ENCODE peak calls at places on chromosome 9, in eight cellular contexts. Q is gastrocnemius medialis; N is cardiac muscle cell; J is heart left ventricle; P is AG04450; F is aorta; H is CD4-positive, CD25-positive, alpha-beta regulatory T cell; Z is WERI-Rb-1. K is an unnamed sample. For H3K9me3, the result is how much of the 10 kb centered on the place peaks cover.

GRCh38 chr9:136577941-136578619 is 32.2 kb upstream of the NOTCH1 start:
- DNase-seq in F (no peak), Z (no peak), H (no peak), P (no peak), Q (no peak), N (no peak), J (no peak), K (no peak)

GRCh38 chr9:2622361-2623045 is 916 bp downstream of the VLDLR start:
- DNase-seq in Z (peak), J (peak), N (peak), F (peak), P (no peak), H (no peak), Q (peak), K (no peak)

GRCh38 chr9:14352549-14352948 is 38.6 kb upstream of the NFIB start:
- DNase-seq in F (no peak), P (no peak), N (no peak), J (no peak), H (no peak), Q (no peak), Z (no peak), K (no peak)

GRCh38 chr9:136807281-136808074 is at the start of gene RABL6:
- DNase-seq in Q (peak), H (peak), F (peak), J (peak), P (no peak), Z (peak), N (peak), K (peak)

GRCh38 chr9:6956796-6957355 is 199.1 kb downstream of the KDM4C start:
- DNase-seq in Z (no peak), F (no peak), Q (no peak), N (no peak), P (no peak), J (no peak), H (no peak), K (no peak)

GRCh38 chr9:76441551-76442322 is 17.2 kb upstream of the GCNT1 start:
- DNase-seq in P (no peak), N (peak), Q (no peak), F (no peak), J (no peak), H (no peak), Z (no peak), K (no peak)

GRCh38 chr9:36864491-36865410 is 169.3 kb downstream of the PAX5 start:
- DNase-seq in Z (no peak), P (no peak), J (no peak), H (no peak), N (no peak), Q (no peak), F (peak), K (no peak)

GRCh38 chr9:101387871-101388506 is 3.2 kb upstream of the BAAT start:
- DNase-seq in Z (peak), J (no peak), H (no peak), P (no peak), Q (no peak), F (no peak), N (peak), K (peak)

GRCh38 chr9:125540497-125540896 is 166.5 kb downstream of the MAPKAP1 start:
- DNase-seq in N (no peak), Q (no peak), P (no peak), F (no peak), H (no peak), J (no peak), Z (no peak), K (no peak)

GRCh38 chr9:109401169-109401989 is 80.5 kb upstream of the EPB41L4B start:
- DNase-seq in P (no peak), J (no peak), Q (no peak), F (no peak), H (no peak), N (peak), Z (peak), K (peak)

GRCh38 chr9:109012876-109013677 is at the start of gene CTNNAL1:
- DNase-seq in Q (peak), H (peak), P (peak), Z (peak), F (peak), J (peak), N (peak), K (peak)

GRCh38 chr9:4417578-4418325 is 72.5 kb upstream of the SLC1A1 start:
- DNase-seq in H (no peak), Q (no peak), J (no peak), Z (no peak), P (no peak), F (no peak), N (peak), K (no peak)

GRCh38 chr9:6680797-6681146 is 35.2 kb upstream of the GLDC start:
- DNase-seq in Q (no peak), J (peak), N (no peak), P (no peak), H (peak), Z (peak), F (peak), K (no peak)

GRCh38 chr9:129547063-129547462 is 73.8 kb downstream of the C9orf50 start:
- DNase-seq in J (no peak), H (no peak), F (peak), Z (no peak), N (no peak), P (no peak), Q (no peak), K (no peak)

GRCh38 chr9:14097215-14097614 is 216.7 kb downstream of the NFIB start:
- DNase-seq in J (no peak), N (peak), P (no peak), Z (no peak), Q (no peak), H (no peak), F (no peak), K (no peak)

GRCh38 chr9:105295986-105296385 is 51.5 kb downstream of the SLC44A1 start:
- DNase-seq in Q (no peak), Z (no peak), P (no peak), N (peak), J (no peak), F (no peak), H (no peak), K (no peak)

GRCh38 chr9:110668528-110669167 is at the start of gene MUSK:
- DNase-seq in H (no peak), F (no peak), P (no peak), Z (no peak), Q (peak), J (no peak), N (no peak), K (no peak)

GRCh38 chr9:125807065-125807464 is 59.9 kb downstream of the PBX3 start:
- DNase-seq in H (no peak), Z (no peak), P (no peak), F (no peak), J (no peak), N (peak), Q (no peak), K (no peak)

GRCh38 chr9:69697475-69697874 is 25.3 kb upstream of the APBA1 start:
- DNase-seq in N (no peak), F (no peak), H (no peak), Z (no peak), P (no peak), J (no peak), Q (no peak), K (no peak)
- H3K9me3 ChIP-seq in N (under half), F (under half), H (under half), Z (under half), P (under half), J (half or more), Q (under half), K (under half)

GRCh38 chr9:122579874-122580273 is 3.3 kb downstream of the OR1L8 start:
- DNase-seq in F (no peak), Z (no peak), J (no peak), P (no peak), N (no peak), Q (no peak), H (no peak), K (peak)
- H3K9me3 ChIP-seq in F (under half), Z (under half), J (under half), P (under half), N (under half), Q (under half), H (under half), K (under half)

DNA sequence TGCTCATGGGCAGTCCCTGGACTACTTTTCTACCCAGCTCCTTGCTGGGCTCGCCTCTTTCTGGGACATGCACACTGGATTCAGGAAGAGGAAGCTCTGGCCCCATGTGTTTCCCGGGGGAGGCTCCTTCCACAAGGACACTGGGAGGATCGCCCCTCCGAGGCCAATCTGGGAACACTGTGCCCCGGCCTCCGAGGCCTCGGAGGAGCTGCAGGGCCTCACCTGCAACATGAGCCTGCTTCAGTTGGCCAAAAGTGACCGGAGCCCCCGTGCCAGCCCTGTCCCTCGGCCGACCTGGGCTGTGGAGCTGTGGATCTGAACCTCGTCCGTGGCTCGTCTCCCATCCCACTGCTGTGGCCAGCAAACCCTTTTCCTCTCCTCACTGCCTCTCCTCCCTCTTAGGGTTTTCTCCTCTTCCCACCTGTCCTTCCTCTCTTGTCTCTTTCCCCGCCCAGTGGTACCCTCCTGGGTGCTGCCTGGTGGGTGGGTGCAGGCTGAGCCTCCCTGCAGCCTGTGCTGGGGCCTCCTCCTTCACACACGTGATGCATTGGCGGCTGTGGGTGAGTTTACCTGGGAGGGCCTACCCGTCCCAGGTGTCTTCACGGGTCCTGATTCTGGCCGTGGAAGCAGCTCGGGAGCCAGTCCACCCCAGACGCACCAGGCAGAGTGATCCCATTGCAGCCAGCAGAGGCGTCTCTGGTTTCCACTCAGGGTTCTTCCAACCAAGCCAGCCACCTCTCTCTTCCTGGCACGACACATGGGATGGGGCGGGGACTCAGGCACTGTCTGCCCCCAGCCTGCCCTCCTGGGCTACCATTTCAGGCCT is 241.8 kb downstream of the CACNA1B start:
- DNase-seq in H (no peak), J (no peak), Z (no peak), N (no peak), F (no peak), Q (no peak), P (no peak), K (no peak)
- H3K9me3 ChIP-seq in H (under half), J (under half), Z (under half), N (under half), F (under half), Q (under half), P (half or more), K (under half)

DNA sequence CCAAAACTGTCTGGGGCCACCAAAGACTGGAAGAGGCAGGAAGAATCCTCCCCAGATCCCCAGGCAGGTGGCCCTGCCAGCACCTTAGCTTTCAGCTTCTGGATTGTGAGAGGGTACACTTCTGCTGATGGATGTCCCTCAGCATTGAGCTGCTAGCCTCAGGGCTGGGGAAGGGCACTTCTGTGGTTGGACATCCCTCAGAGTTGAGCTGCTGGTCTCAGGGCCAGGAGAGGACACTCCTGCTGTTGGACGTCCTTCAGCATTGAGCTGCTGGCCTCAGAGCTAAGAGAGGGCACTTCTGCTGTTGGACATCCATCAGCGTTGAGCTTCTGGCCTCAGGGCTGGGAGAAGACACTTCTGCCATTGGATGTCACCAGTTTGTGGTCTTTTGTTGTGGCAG is 83.8 kb upstream of the FCN1 start:
- DNase-seq in F (peak), Z (no peak), N (no peak), P (no peak), J (no peak), H (no peak), Q (no peak), K (no peak)
- H3K9me3 ChIP-seq in F (under half), Z (under half), N (under half), P (under half), J (under half), H (under half), Q (under half), K (under half)

GRCh38 chr9:96741771-96742170 is 36.1 kb downstream of the ZNF510 start:
- DNase-seq in F (no peak), N (no peak), H (no peak), Q (no peak), J (no peak), Z (no peak), P (no peak), K (no peak)
- H3K9me3 ChIP-seq in F (under half), N (under half), H (half or more), Q (under half), J (half or more), Z (under half), P (under half), K (under half)

K was measured in K562.